ENCODE peak calls at places on chromosomes 1 and 21, in eight cellular contexts. T is hypothalamus; O is EH; Y is activated CD8-positive, alpha-beta memory T cell treated with anti-CD3 and anti-CD28 coated beads, Interleukin-2, amount 10 ng/mL, durations not matched to agents 7 days and 5 days; W is WTC11; E is AG04450; V is kidney glomerular epithelial cell; F is NCI-H1436. X is an unnamed sample.

GRCh38 chr1:184056921-184057496 is 5.5 kb downstream of the TSEN15 start:
- DNase-seq in T (no peak), O (peak), Y (no peak), W (no peak), E (peak), V (peak), F (no peak), X (no peak)

GRCh38 chr21:41369915-41370839 is 8.3 kb downstream of the MX2 start:
- DNase-seq in T (no peak), O (no peak), Y (peak), W (no peak), E (no peak), V (no peak), F (no peak), X (no peak)

GRCh38 chr1:175818929-175819328 is 75.5 kb upstream of the TNR start:
- DNase-seq in T (no peak), O (no peak), Y (no peak), W (no peak), E (no peak), V (no peak), F (no peak), X (no peak)

GRCh38 chr21:25967566-25968438 is 202.8 kb downstream of the APP start:
- DNase-seq in T (no peak), O (peak), Y (no peak), W (no peak), E (no peak), V (no peak), F (no peak), X (no peak)

GRCh38 chr21:34807146-34807880 is 138.5 kb downstream of the CLIC6 start:
- DNase-seq in T (no peak), O (peak), Y (peak), W (no peak), E (peak), V (peak), F (no peak), X (no peak)

GRCh38 chr1:216528816-216529215 is 105.6 kb upstream of the USH2A start:
- DNase-seq in T (no peak), O (no peak), Y (no peak), W (no peak), E (no peak), V (no peak), F (no peak), X (no peak)

GRCh38 chr21:42097860-42098259 is 26.7 kb downstream of the UMODL1 start:
- DNase-seq in T (no peak), O (peak), Y (no peak), W (no peak), E (peak), V (peak), F (no peak), X (peak)

GRCh38 chr1:175564723-175565122 is 178.7 kb downstream of the TNR start:
- DNase-seq in T (no peak), O (no peak), Y (no peak), W (no peak), E (no peak), V (no peak), F (no peak), X (no peak)

GRCh38 chr21:41665766-41666595 is 100.9 kb downstream of the RIPK4 start:
- DNase-seq in T (no peak), O (no peak), Y (no peak), W (no peak), E (no peak), V (no peak), F (no peak), X (no peak)